ENCODE peak calls at places on chromosomes 3 and 15, in seven cellular contexts. H, C, L, Q, M, N and Z are unnamed samples.

GRCh38 chr3:23442598-23443383 is 239.7 kb downstream of the UBE2E2 start:
- DNase-seq in C (peak), M (peak), Q (peak), H (no peak), L (no peak), N (no peak), Z (peak)

GRCh38 chr15:38528279-38528678 is 36.3 kb downstream of the RASGRP1 start:
- DNase-seq in H (no peak), L (no peak), N (no peak), Q (no peak), M (peak), C (peak), Z (no peak)

GRCh38 chr3:150230037-150230436 is 178.1 kb upstream of the TSC22D2 start:
- DNase-seq in Q (no peak), M (no peak), L (no peak), N (no peak), H (peak), C (no peak), Z (no peak)

GRCh38 chr3:72993391-72993790 is 3.2 kb upstream of the PPP4R2 start:
- DNase-seq in Q (no peak), L (no peak), H (no peak), N (no peak), M (no peak), C (no peak), Z (no peak)

GRCh38 chr3:129429080-129429451 is 630 bp upstream of the EFCAB12 start:
- DNase-seq in L (no peak), M (no peak), H (no peak), Q (no peak), N (no peak), C (peak), Z (no peak)

GRCh38 chr15:57411945-57412768 is 35.9 kb downstream of the CGNL1 start:
- DNase-seq in L (no peak), C (no peak), N (no peak), H (no peak), Q (no peak), M (no peak), Z (no peak)

GRCh38 chr3:45890405-45890804 is 4.1 kb downstream of the CCR9 start:
- DNase-seq in Q (no peak), M (no peak), N (no peak), C (no peak), L (no peak), H (no peak), Z (no peak)

GRCh38 chr3:3800076-3800448 is 831 bp downstream of the LRRN1 start:
- DNase-seq in L (no peak), N (peak), Q (no peak), M (no peak), C (no peak), H (no peak), Z (peak)

GRCh38 chr3:28951773-28952556 is 328.9 kb upstream of the RBMS3 start:
- DNase-seq in N (no peak), Q (no peak), C (no peak), L (no peak), H (no peak), M (no peak), Z (no peak)

GRCh38 chr3:32004111-32004790 is 22.7 kb downstream of the ZNF860 start:
- DNase-seq in H (no peak), Q (no peak), L (no peak), M (no peak), N (no peak), C (no peak), Z (no peak)

GRCh38 chr15:40928351-40928974 is 677 bp upstream of the DLL4 start:
- DNase-seq in Q (no peak), N (no peak), H (no peak), M (no peak), L (no peak), C (no peak), Z (no peak)

GRCh38 chr3:117955196-117955595 is 1079.5 kb downstream of the IGSF11 start:
- DNase-seq in Q (no peak), L (no peak), M (no peak), N (no peak), H (no peak), C (peak), Z (no peak)

GRCh38 chr3:177337548-177338331 is 140.5 kb upstream of the TBL1XR1 start:
- DNase-seq in N (no peak), M (peak), L (peak), C (peak), H (no peak), Q (peak), Z (peak)

DNA sequence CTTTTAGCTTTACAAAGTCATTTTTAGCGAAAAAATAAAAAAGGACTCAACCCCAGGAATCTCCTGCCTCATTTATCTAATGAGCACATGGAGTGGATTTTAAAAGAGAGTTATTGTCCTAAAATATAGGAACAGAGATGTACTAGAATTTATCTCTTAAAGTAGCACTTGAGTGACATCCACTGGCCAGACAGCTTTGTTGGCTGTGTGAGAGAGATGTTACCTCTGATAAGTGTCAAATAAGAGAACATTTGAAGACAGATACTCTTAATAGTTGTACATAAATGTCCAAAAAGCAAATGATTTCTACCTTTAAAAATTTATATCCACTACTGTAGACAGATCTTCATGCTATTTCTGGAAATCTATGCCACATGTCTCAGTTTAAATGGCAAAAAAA is 12.3 kb upstream of the MFSD1 start:
- DNase-seq in L (no peak), C (peak), H (no peak), N (no peak), Q (peak), M (peak), Z (no peak)
- TF ChIP-seq CTCF in L (no peak), C (peak), H (no peak), N (no peak), Q (peak), M (peak), Z (peak)

GRCh38 chr3:123650101-123650500 is 65.2 kb upstream of the HACD2 start:
- DNase-seq in H (peak), M (peak), L (no peak), Q (no peak), N (no peak), C (no peak), Z (no peak)

GRCh38 chr3:123651449-123652345 is 66.8 kb upstream of the HACD2 start:
- DNase-seq in M (no peak), H (peak), Q (no peak), N (no peak), L (no peak), C (no peak), Z (no peak)

GRCh38 chr3:123648696-123649405 is 64.0 kb upstream of the HACD2 start:
- DNase-seq in N (no peak), M (no peak), C (no peak), H (peak), Q (no peak), L (no peak), Z (no peak)

GRCh38 chr3:123655400-123655799 is 70.5 kb upstream of the HACD2 start:
- DNase-seq in H (no peak), N (no peak), L (no peak), M (peak), C (peak), Q (peak), Z (no peak)

DNA sequence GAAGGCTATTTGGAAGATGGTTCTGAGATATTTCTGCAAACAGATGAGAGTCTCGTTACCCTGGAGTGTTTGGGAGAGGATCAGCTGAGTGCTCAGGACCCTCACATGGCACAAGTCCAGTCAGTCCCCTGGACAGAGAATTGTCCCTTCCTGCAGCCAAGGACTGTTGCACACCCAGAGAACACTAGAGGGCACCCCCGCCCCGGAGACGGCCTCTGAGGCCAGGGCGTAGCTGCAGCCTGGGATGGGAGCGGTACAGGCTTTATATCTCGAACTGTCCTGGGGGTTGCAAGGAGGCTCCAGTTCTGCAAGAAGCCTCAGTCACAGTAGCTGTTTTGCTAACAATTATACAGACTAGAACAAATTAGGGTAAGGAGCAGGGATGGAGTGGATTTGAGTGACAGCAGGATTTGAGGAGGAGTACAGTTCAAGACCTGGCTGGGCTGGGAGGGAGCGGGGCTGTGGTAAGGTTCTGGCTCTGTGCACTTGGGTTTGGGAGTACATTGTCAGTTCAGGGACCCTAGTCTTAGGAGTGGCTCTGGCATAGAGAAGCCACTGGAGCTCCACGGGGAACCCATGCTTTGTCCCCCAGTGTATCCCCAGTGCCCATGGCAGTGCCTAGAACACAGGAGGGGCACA is 67.6 kb upstream of the HACD2 start:
- DNase-seq in M (peak), Q (peak), L (peak), C (peak), H (peak), N (peak), Z (peak)
- TF ChIP-seq CTCF in M (peak), Q (peak), L (peak), C (peak), H (no peak), N (peak), Z (peak)

GRCh38 chr3:4899654-4900236 is 79.5 kb upstream of the BHLHE40 start:
- DNase-seq in L (no peak), Q (no peak), M (no peak), C (peak), N (peak), H (no peak), Z (no peak)

GRCh38 chr3:4900298-4900697 is 78.9 kb upstream of the BHLHE40 start:
- DNase-seq in M (no peak), L (no peak), C (no peak), Q (no peak), H (no peak), N (no peak), Z (no peak)

GRCh38 chr3:4895848-4896247 is 83.4 kb upstream of the BHLHE40 start:
- DNase-seq in N (no peak), Q (peak), L (no peak), M (peak), H (no peak), C (peak), Z (no peak)

GRCh38 chr3:4897765-4898453 is 81.3 kb upstream of the BHLHE40 start:
- DNase-seq in H (no peak), N (no peak), M (peak), C (peak), L (no peak), Q (peak), Z (no peak)

GRCh38 chr3:4898454-4899313 is 80.6 kb upstream of the BHLHE40 start:
- DNase-seq in H (no peak), Q (peak), C (peak), M (peak), N (no peak), L (peak), Z (peak)
- TF ChIP-seq CTCF in H (no peak), Q (no peak), C (no peak), M (no peak), N (no peak), L (no peak), Z (no peak)

GRCh38 chr15:20658024-20658423 is 116.4 kb upstream of the GOLGA6L6 start:
- DNase-seq in L (no peak), C (no peak), N (no peak), H (peak), M (no peak), Q (no peak), Z (no peak)

GRCh38 chr15:20657084-20657483 is 115.5 kb upstream of the GOLGA6L6 start:
- DNase-seq in Q (no peak), N (no peak), M (no peak), L (no peak), H (no peak), C (no peak), Z (no peak)

DNA sequence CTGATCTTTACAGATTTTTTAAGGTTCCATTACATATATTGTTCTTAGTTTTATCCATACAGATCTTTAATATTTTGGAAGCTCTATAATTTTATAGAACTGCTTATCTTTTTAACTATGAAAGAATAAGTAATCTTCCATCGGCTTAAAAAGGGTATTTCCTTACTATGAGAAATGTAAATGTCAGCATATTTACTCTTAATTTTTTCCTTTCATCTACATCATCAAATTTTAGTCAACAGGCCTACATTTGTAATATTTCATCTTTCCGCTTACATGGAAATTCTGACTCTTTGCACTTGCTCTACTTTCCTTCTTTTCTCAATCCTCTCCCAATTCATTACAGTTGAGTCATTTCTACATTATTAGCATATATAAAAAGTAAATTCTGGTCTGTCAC is 111.3 kb upstream of the GOLGA6L6 start:
- DNase-seq in Q (no peak), M (no peak), C (no peak), L (no peak), H (no peak), N (no peak), Z (no peak)
- TF ChIP-seq CTCF in Q (no peak), M (no peak), C (no peak), L (no peak), H (no peak), N (no peak), Z (no peak)

GRCh38 chr3:50370594-50370993 is 11.3 kb upstream of the TMEM115 start:
- DNase-seq in H (no peak), M (no peak), Q (peak), N (no peak), L (no peak), C (peak), Z (no peak)

GRCh38 chr3:50371133-50371670 is 11.9 kb upstream of the TMEM115 start:
- DNase-seq in L (no peak), C (no peak), H (no peak), N (no peak), M (no peak), Q (no peak), Z (no peak)

GRCh38 chr3:50373865-50374188 is 14.5 kb upstream of the TMEM115 start:
- DNase-seq in L (no peak), M (no peak), N (no peak), H (no peak), Q (no peak), C (no peak), Z (no peak)

GRCh38 chr3:50373146-50373864 is 14.0 kb upstream of the TMEM115 start:
- DNase-seq in Q (no peak), H (no peak), C (no peak), N (no peak), L (no peak), M (no peak), Z (no peak)

DNA sequence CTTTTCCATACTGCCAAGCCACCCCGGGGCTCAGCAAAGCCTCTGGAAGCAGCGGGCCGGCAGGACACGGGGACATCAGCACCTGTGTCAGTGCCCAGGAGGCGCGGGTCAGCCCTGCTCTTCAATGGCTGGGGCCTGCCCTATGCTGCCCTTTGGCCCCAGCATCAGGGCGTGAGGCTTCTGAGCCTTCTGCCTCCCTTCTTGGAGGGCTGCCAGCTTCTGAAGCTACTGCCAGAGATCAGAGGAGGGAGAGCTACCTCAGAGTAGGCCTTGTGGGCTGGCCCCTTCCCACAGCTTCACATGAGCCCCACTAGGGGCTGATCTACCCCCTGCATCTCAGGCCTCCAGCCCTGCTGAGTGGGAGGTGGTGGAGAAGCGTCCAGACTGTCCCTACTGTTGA is 13.0 kb upstream of the TMEM115 start:
- DNase-seq in H (no peak), C (no peak), L (no peak), M (no peak), N (no peak), Q (no peak), Z (no peak)
- TF ChIP-seq CTCF in H (no peak), C (no peak), L (no peak), M (no peak), N (no peak), Q (no peak), Z (no peak)

GRCh38 chr3:15797600-15798303 is at the start of gene ANKRD28:
- DNase-seq in H (no peak), C (peak), N (no peak), L (no peak), M (peak), Q (peak), Z (no peak)
- TF ChIP-seq CTCF in H (no peak), C (peak), N (no peak), L (no peak), M (peak), Q (peak), Z (no peak)

DNA sequence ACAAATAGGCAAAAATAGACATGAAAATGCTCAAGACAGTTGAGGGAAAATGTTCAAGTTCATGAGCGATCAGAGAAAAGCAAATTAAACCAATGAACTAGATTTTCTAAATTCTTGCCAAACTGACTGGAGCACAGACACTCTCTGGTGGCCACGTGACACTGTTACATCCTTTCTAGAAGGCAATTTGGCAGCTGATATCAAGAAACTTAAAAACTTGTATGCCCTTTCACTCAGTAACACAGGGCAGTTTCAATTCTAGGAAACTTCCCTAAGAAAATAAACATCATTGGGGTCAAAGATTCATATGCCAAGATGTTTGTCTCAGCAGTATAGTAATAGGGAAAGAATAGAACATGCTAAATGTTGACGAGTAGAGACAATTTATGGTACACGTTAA is 52.2 kb downstream of the ABHD5 start:
- DNase-seq in N (no peak), Q (peak), L (no peak), M (peak), H (peak), C (peak), Z (no peak)
- TF ChIP-seq CTCF in N (no peak), Q (peak), L (no peak), M (no peak), H (no peak), C (peak), Z (no peak)

GRCh38 chr15:84750583-84751092 is 2.2 kb downstream of the ZNF592 start:
- DNase-seq in L (peak), M (no peak), Q (no peak), C (no peak), N (no peak), H (peak), Z (peak)

GRCh38 chr15:84747423-84748273 is 744 bp upstream of the ZNF592 start:
- DNase-seq in L (peak), N (peak), H (peak), M (peak), C (peak), Q (peak), Z (peak)

GRCh38 chr15:84748274-84749110 is at the start of gene ZNF592:
- DNase-seq in L (peak), N (peak), M (peak), H (peak), Q (peak), C (peak), Z (peak)

GRCh38 chr15:84752195-84752594 is 3.8 kb downstream of the ZNF592 start:
- DNase-seq in M (no peak), L (no peak), C (no peak), H (no peak), Q (no peak), N (no peak), Z (no peak)

GRCh38 chr15:84749111-84749991 is 959 bp downstream of the ZNF592 start:
- DNase-seq in Q (peak), M (peak), L (peak), H (peak), C (peak), N (peak), Z (no peak)
- TF ChIP-seq CTCF in Q (peak), M (peak), L (no peak), H (no peak), C (peak), N (no peak), Z (no peak)

GRCh38 chr3:55013145-55013544 is 85.3 kb upstream of the LRTM1 start:
- DNase-seq in M (peak), C (peak), Q (peak), H (no peak), N (no peak), L (no peak), Z (no peak)
- TF ChIP-seq CTCF in M (no peak), C (peak), Q (peak), H (no peak), N (no peak), L (no peak), Z (no peak)